ENCODE peak calls at places on chromosomes 16 and 17, in nine cellular contexts. R is tibial nerve, G is transverse colon, W is body of pancreas, L is uterus, V is GM12878, M is H54, X is heart left ventricle, U is testis. Z is an unnamed sample.

GRCh38 chr16:89841275-89841674 is 13.0 kb downstream of the SPIRE2 start:
- DNase-seq in W (no peak), X (no peak), M (no peak), G (peak), V (no peak), L (no peak), R (no peak), U (no peak), Z (no peak)

GRCh38 chr16:68993421-68993820 is 112.0 kb upstream of the HAS3 start:
- DNase-seq in M (no peak), U (no peak), R (no peak), G (no peak), V (no peak), L (no peak), X (no peak), W (no peak), Z (no peak)

GRCh38 chr17:40557531-40558299 is 7.6 kb downstream of the CCR7 start:
- DNase-seq in V (no peak), U (no peak), W (no peak), L (peak), G (no peak), X (peak), R (no peak), M (no peak), Z (peak)

GRCh38 chr17:8060274-8060673 is 21.4 kb downstream of the ALOX15B start:
- DNase-seq in W (peak), G (peak), X (no peak), R (peak), M (no peak), V (peak), U (peak), L (peak), Z (no peak)

GRCh38 chr17:39171933-39172332 is 6.0 kb upstream of the ARL5C start:
- DNase-seq in M (no peak), L (no peak), U (no peak), W (peak), V (no peak), R (no peak), X (no peak), G (no peak), Z (no peak)

GRCh38 chr17:1232786-1233185 is 37.5 kb upstream of the BHLHA9 start:
- DNase-seq in W (no peak), X (no peak), U (no peak), V (no peak), L (no peak), G (no peak), R (no peak), M (peak), Z (no peak)

GRCh38 chr17:32570081-32570396 is 83.2 kb downstream of the CDK5R1 start:
- DNase-seq in W (no peak), R (no peak), X (no peak), V (no peak), L (no peak), G (no peak), U (no peak), M (no peak), Z (no peak)

GRCh38 chr17:10843806-10844205 is 5.9 kb upstream of the PIRT start:
- DNase-seq in G (peak), U (peak), X (no peak), M (no peak), R (no peak), V (no peak), L (peak), W (no peak), Z (no peak)

GRCh38 chr16:11780988-11781680 is 15.9 kb downstream of the ZC3H7A start:
- DNase-seq in G (no peak), M (no peak), X (no peak), L (no peak), R (no peak), U (no peak), V (no peak), W (no peak), Z (no peak)

GRCh38 chr16:9039208-9039607 is 52.2 kb upstream of the HAPSTR1 start:
- DNase-seq in X (no peak), R (no peak), W (no peak), G (no peak), M (no peak), V (no peak), L (no peak), U (no peak), Z (no peak)

GRCh38 chr17:55693244-55694216 is 29.1 kb downstream of the TMEM100 start:
- DNase-seq in R (no peak), L (no peak), G (peak), X (no peak), M (no peak), V (no peak), W (no peak), U (no peak), Z (peak)

GRCh38 chr17:14775761-14776492 is 475.0 kb downstream of the HS3ST3B1 start:
- DNase-seq in M (no peak), W (no peak), L (no peak), X (no peak), V (no peak), G (no peak), U (no peak), R (no peak), Z (no peak)

GRCh38 chr17:72514888-72515287 is 394.1 kb downstream of the SOX9 start:
- DNase-seq in V (no peak), M (peak), W (no peak), U (peak), R (peak), G (no peak), L (peak), X (peak), Z (peak)

GRCh38 chr17:59899099-59899498 is 6.2 kb downstream of the RPS6KB1 start:
- DNase-seq in L (no peak), V (no peak), G (no peak), U (no peak), R (no peak), M (no peak), X (no peak), W (no peak), Z (no peak)

DNA sequence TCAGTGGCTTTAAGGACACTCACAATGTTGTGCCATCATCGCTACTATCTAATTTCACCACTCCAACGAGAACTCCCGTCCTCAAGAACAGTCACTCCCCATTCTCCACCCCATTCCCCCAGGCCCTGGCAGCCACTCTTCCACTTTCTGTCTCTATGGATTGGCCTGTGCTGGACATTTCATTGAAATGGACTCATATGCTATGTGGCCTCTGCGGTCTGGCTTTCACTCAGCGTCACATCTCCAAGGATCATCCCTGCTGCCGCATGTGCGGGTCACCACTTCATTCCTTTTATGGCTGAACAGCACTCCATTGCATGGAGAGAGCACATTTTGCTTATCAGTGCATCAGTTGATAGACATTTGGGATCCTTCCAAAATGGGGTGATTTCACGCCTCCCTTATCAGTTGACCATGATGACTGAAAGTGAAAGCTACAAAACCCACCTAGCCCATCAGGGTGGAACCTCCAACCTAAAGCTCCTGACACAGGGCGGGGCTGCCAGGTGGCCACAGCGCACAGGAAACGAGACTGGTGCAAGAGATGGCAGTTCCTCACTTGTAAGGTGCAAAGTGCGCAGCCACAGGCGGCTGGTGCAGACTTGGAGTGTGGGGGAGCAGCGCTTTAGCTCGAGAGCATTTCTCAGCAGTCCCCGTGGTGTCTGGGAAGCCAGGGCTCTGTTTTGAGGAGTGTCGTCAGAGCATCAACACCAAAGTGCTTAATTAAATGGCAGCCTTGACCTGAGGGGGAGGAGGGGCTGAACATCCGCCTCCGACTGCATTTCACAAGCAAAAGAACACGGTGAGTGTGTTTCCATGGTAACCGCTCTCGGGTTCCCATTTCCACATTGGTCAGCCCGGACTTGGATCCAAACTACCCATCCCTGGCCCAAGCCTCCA is 23.8 kb downstream of the COTL1 start:
- DNase-seq in G (peak), X (peak), W (no peak), L (peak), R (no peak), V (peak), U (peak), M (no peak), Z (peak)
- TF ChIP-seq POLR2A in G (peak), X (no peak), W (no peak), L (no peak), R (no peak), V (peak), U (no peak), M (no peak), Z (no peak)

GRCh38 chr16:31196324-31197088 is 6.1 kb downstream of the PYCARD start:
- DNase-seq in R (no peak), L (no peak), W (no peak), M (no peak), U (no peak), V (no peak), G (no peak), X (no peak), Z (no peak)
- TF ChIP-seq POLR2A in R (no peak), L (no peak), W (no peak), M (no peak), U (no peak), V (peak), G (no peak), X (no peak), Z (no peak)

DNA sequence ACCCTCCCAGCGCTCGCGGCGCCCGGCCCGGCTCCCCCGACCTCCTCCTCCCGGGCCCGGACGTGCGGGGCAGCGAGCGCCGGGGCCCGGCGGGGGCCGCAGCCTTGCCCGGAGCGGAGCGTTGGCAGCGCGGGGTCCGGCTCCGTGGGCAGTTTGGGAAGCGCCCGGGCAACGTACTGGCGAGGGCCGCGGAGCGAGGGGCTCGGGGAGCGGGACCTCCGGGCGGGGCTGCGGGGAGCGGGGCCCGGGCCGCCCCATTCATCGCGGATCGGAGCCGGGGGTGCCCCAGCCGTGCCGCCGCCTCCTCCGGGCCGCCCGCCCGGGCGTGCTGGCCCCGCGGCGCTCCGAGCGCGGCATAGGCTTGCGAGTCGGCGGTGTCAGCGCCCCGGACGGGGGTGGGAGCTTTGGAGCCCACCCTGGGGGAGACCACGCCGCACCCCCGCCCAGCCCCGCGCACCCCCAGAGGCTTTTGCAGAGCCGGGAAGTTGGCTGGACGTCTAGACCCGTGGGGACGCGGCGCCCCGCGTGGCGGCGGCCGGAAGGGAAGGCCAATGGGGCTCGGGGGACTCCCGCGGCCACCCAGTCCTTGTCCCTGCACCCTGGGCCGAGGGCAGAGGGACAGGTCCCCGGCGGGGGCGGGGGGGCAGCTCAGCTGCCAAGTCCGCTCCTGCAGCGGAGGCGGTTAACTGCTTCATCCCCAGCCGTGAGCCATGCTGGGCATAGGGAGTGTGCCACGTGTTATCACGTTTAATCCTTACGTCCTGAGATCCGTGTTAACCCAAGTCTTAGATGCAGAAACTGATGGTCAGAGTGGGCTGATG is 852 bp downstream of the ZNF469 start:
- DNase-seq in M (no peak), X (peak), G (no peak), W (peak), R (no peak), U (peak), V (no peak), L (peak), Z (peak)
- TF ChIP-seq POLR2A in M (peak), X (no peak), G (no peak), W (no peak), R (no peak), U (no peak), V (no peak), L (no peak), Z (no peak)

DNA sequence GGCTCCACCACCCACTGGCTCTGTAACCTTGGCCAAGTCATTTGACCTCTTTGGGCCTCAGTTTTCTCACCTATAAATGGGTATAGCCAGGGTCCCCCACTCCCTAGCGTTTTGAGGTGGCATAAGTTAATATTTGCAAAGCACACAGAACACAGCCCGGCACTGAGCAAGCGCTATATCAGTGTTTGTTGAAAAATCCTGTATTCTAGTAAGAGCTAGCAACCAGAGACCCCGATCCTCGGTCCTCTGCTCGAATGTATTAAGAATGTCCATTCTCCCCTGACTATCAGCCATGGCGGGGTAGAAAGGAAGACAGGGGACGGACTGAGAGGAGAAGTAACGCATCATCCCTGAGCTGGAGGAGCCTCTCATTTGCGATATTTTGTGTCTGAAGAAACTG is 131.2 kb downstream of the IRF8 start:
- DNase-seq in L (no peak), W (no peak), R (no peak), M (no peak), V (no peak), X (no peak), U (no peak), G (peak), Z (no peak)
- TF ChIP-seq POLR2A in L (no peak), W (no peak), R (no peak), M (no peak), V (no peak), X (no peak), U (no peak), G (no peak), Z (no peak)

DNA sequence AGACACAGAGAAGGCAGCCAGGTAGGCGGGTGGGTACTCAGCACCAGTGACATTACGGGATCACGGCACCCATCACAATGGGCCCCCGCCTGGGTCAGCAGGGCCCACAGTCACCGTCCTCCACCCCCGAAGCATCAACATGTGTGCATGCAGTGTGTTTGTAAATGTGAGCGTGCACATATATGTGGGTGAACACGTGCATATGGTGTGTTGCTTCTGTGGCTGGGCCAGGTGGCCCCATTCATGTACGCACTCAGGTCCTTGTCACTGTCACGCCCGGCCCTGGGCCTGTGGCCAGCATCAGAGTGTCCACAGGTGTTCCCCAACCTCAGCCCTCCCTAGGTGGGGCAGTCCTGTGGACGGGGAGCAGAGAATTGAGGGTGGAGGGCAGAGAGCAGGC is 37.1 kb downstream of the TNFRSF13B start:
- DNase-seq in G (no peak), V (no peak), W (peak), M (no peak), U (no peak), R (no peak), L (no peak), X (no peak), Z (no peak)
- TF ChIP-seq POLR2A in G (no peak), V (peak), W (no peak), M (no peak), U (no peak), R (no peak), L (no peak), X (no peak), Z (no peak)

GRCh38 chr16:86673090-86673955 is 95.0 kb downstream of the FOXL1 start:
- DNase-seq in M (no peak), X (no peak), G (no peak), R (no peak), U (no peak), V (no peak), W (no peak), L (no peak), Z (no peak)
- TF ChIP-seq POLR2A in M (no peak), X (no peak), G (no peak), R (no peak), U (no peak), V (no peak), W (no peak), L (no peak), Z (no peak)

GRCh38 chr17:81003711-81004335 is 12.2 kb downstream of the CHMP6 start:
- DNase-seq in M (no peak), G (peak), R (no peak), X (no peak), U (no peak), L (no peak), V (no peak), W (no peak), Z (no peak)
- TF ChIP-seq POLR2A in M (peak), G (peak), R (no peak), X (no peak), U (no peak), L (no peak), V (peak), W (no peak), Z (no peak)

GRCh38 chr17:21548236-21548635 is 144.1 kb upstream of the KCNJ18 start:
- DNase-seq in W (no peak), R (no peak), X (no peak), U (no peak), L (no peak), V (no peak), G (no peak), M (no peak), Z (no peak)

GRCh38 chr17:21549107-21549687 is 143.1 kb upstream of the KCNJ18 start:
- DNase-seq in V (no peak), W (no peak), G (no peak), R (no peak), X (no peak), M (no peak), U (no peak), L (no peak), Z (no peak)

DNA sequence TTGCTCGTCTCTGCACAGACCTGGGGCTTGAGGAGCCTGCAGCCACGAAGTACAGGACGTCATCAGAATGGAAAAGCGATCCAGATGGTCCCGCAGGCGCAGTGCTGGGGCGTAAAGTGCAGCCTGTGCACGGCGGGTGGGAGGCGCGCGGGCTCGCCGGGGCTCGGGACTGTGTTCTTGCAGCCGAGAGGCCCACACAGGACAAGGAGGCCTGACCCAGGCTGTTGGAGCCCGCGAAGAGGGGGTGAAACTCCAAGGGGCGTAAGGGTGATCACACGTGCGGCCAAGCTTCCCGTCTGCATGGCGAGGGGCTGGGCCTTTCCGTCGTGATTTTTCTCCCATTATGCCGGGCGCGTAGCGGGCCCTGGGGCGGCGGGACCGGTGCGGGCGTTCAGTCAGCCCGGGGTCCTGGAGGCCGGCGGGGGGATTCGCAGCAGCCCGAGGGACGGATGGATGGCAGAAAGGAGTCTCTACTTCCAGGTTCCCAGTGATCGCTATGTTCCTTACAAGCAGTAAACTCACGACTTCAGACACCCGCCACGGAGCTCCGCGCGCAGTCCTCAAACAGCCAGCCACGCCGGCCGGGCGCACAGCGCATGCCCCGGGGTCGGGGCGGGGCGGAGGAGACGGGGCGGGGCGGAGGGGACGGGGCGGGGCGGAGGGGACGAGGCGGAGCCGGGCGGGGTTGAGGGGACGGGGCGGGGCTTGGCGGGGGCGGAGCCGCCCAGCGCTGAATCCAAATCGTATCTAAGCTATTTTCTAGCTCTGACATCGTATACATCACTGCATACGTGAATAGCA is 141.0 kb upstream of the KCNJ18 start:
- DNase-seq in X (peak), M (peak), R (peak), U (peak), V (no peak), W (peak), L (peak), G (peak), Z (peak)
- TF ChIP-seq POLR2A in X (no peak), M (peak), R (peak), U (peak), V (peak), W (peak), L (no peak), G (peak), Z (peak)